ENCODE peak calls at places on chromosomes 2 and 18, in eight cellular contexts. M is activated CD4-positive, CD25-positive, alpha-beta regulatory T cell; T is PC-9; H is mammary epithelial cell; F is cerebellar cortex; E is cardiac muscle cell; A is right atrium auricular region; B is T-helper 2 cell. Q is an unnamed sample.

GRCh38 chr18:12327510-12328178 is 19.6 kb downstream of the TUBB6 start:
- DNase-seq in H (peak), B (peak), F (peak), A (peak), T (peak), E (peak), M (peak), Q (peak)

GRCh38 chr2:117980783-117981676 is 32.8 kb downstream of the CCDC93 start:
- DNase-seq in E (peak), M (no peak), H (peak), T (peak), F (no peak), B (no peak), A (no peak), Q (no peak)

GRCh38 chr2:65228249-65228750 is 669 bp downstream of the ACTR2 start:
- DNase-seq in A (no peak), E (peak), B (peak), F (peak), M (no peak), H (peak), T (peak), Q (no peak)

GRCh38 chr2:119481501-119482455 is 42.5 kb downstream of the SCTR start:
- DNase-seq in M (no peak), F (no peak), A (peak), T (no peak), E (no peak), B (no peak), H (no peak), Q (no peak)

GRCh38 chr2:177393381-177393780 is 808 bp downstream of the AGPS start:
- DNase-seq in F (peak), E (no peak), A (no peak), H (peak), B (no peak), M (no peak), T (no peak), Q (no peak)

GRCh38 chr2:236712961-236713673 is 143.5 kb downstream of the ACKR3 start:
- DNase-seq in A (no peak), H (no peak), B (no peak), M (no peak), E (no peak), F (no peak), T (no peak), Q (no peak)

GRCh38 chr18:79548621-79548985 is 131.0 kb upstream of the CTDP1 start:
- DNase-seq in E (no peak), F (no peak), H (no peak), B (no peak), T (no peak), M (no peak), A (no peak), Q (no peak)

GRCh38 chr2:131431336-131431735 is 44.6 kb upstream of the TUBA3D start:
- DNase-seq in E (peak), H (no peak), T (no peak), M (no peak), F (no peak), B (no peak), A (no peak), Q (no peak)

GRCh38 chr2:221999702-222000101 is 299.1 kb downstream of the PAX3 start:
- DNase-seq in T (peak), E (no peak), H (peak), A (no peak), F (no peak), M (no peak), B (no peak), Q (no peak)

GRCh38 chr2:223050188-223050587 is 1.8 kb upstream of the KCNE4 start:
- DNase-seq in T (no peak), H (no peak), M (no peak), B (no peak), F (no peak), E (no peak), A (no peak), Q (no peak)

Q was measured in NK-92 treated with Interleukin-12 subunit alpha and Interleukin-12 subunit beta, amount 100 ng/mL, for 24 hours.